ENCODE peak calls at places on chromosomes 2 and 18, in eight cellular contexts. U, T, Z, K, B, D, M and L are unnamed samples.

GRCh38 chr2:194383404-194383803 is 1273.6 kb upstream of the SLC39A10 start:
- DNase-seq in U (no peak), T (no peak), Z (no peak), K (no peak), B (no peak), D (no peak), M (no peak), L (peak)

GRCh38 chr2:2839393-2840096 is 508.5 kb upstream of the MYT1L start:
- DNase-seq in U (no peak), T (no peak), Z (no peak), K (no peak), B (no peak), D (no peak), M (no peak), L (no peak)

GRCh38 chr2:217026161-217026560 is 166.3 kb upstream of the TNP1 start:
- DNase-seq in U (no peak), T (no peak), Z (no peak), K (no peak), B (no peak), D (no peak), M (no peak), L (no peak)

GRCh38 chr2:214244847-214245246 is 166.0 kb upstream of the VWC2L start:
- DNase-seq in U (no peak), T (no peak), Z (no peak), K (no peak), B (no peak), D (no peak), M (no peak), L (no peak)

GRCh38 chr2:134379293-134379692 is 125.4 kb downstream of the MGAT5 start:
- DNase-seq in U (peak), T (no peak), Z (no peak), K (no peak), B (no peak), D (no peak), M (no peak), L (no peak)

GRCh38 chr2:221310720-221311119 is 261.4 kb downstream of the EPHA4 start:
- DNase-seq in U (no peak), T (no peak), Z (no peak), K (no peak), B (no peak), D (no peak), M (no peak), L (no peak)

GRCh38 chr2:177758591-177759371 is 313.8 kb downstream of the PDE11A start:
- DNase-seq in U (peak), T (peak), Z (no peak), K (peak), B (no peak), D (peak), M (no peak), L (peak)

GRCh38 chr18:11750171-11750570 is 61.1 kb downstream of the GNAL start:
- DNase-seq in U (no peak), T (no peak), Z (no peak), K (no peak), B (no peak), D (no peak), M (no peak), L (no peak)

GRCh38 chr2:127003028-127003800 is 103.7 kb downstream of the BIN1 start:
- DNase-seq in U (no peak), T (no peak), Z (no peak), K (no peak), B (no peak), D (no peak), M (no peak), L (peak)

GRCh38 chr18:43671431-43671830 is 394.1 kb upstream of the SYT4 start:
- DNase-seq in U (no peak), T (no peak), Z (no peak), K (no peak), B (no peak), D (no peak), M (no peak), L (no peak)

GRCh38 chr18:58862851-58863538 is 1.7 kb upstream of the ZNF532 start:
- DNase-seq in U (peak), T (no peak), Z (no peak), K (no peak), B (peak), D (peak), M (no peak), L (peak)

GRCh38 chr2:173195100-173195499 is 119.5 kb downstream of the MAP3K20 start:
- DNase-seq in U (no peak), T (no peak), Z (no peak), K (no peak), B (no peak), D (no peak), M (no peak), L (no peak)

GRCh38 chr2:239499989-239500914 is 99.4 kb upstream of the HDAC4 start:
- DNase-seq in U (no peak), T (no peak), Z (no peak), K (no peak), B (no peak), D (no peak), M (no peak), L (no peak)

GRCh38 chr18:9876867-9877654 is 8.7 kb upstream of the TXNDC2 start:
- DNase-seq in U (peak), T (peak), Z (no peak), K (no peak), B (no peak), D (peak), M (no peak), L (peak)

GRCh38 chr18:45566025-45566740 is 49.1 kb upstream of the SLC14A2 start:
- DNase-seq in U (no peak), T (no peak), Z (no peak), K (no peak), B (no peak), D (peak), M (peak), L (no peak)

GRCh38 chr2:150358468-150358807 is 129.0 kb downstream of the RND3 start:
- DNase-seq in U (no peak), T (no peak), Z (no peak), K (no peak), B (no peak), D (no peak), M (no peak), L (no peak)

GRCh38 chr2:71742953-71743601 is 289.7 kb downstream of the DYSF start:
- DNase-seq in U (peak), T (peak), Z (no peak), K (no peak), B (peak), D (peak), M (peak), L (peak)

GRCh38 chr2:139721454-139721995 is 941.3 kb upstream of the NXPH2 start:
- DNase-seq in U (no peak), T (no peak), Z (no peak), K (peak), B (no peak), D (no peak), M (no peak), L (no peak)

GRCh38 chr2:41998789-41999470 is 48.9 kb upstream of the PKDCC start:
- DNase-seq in U (no peak), T (no peak), Z (no peak), K (no peak), B (no peak), D (peak), M (no peak), L (no peak)

GRCh38 chr2:174571669-174572323 is 25.8 kb downstream of the WIPF1 start:
- DNase-seq in U (no peak), T (no peak), Z (no peak), K (no peak), B (no peak), D (no peak), M (no peak), L (no peak)
- TF ChIP-seq POLR2A in U (no peak), T (no peak), Z (no peak), K (no peak), B (no peak), D (no peak), M (no peak), L (no peak)

GRCh38 chr2:111121873-111122630 is 1.3 kb downstream of the BCL2L11 start:
- DNase-seq in U (peak), T (peak), Z (peak), K (no peak), B (peak), D (peak), M (peak), L (peak)

GRCh38 chr2:111119004-111119846 is 1.5 kb upstream of the BCL2L11 start:
- DNase-seq in U (peak), T (no peak), Z (no peak), K (no peak), B (peak), D (peak), M (peak), L (peak)

GRCh38 chr2:111121028-111121872 is 536 bp downstream of the BCL2L11 start:
- DNase-seq in U (peak), T (peak), Z (peak), K (no peak), B (peak), D (peak), M (peak), L (peak)

GRCh38 chr2:111119847-111120252 is 864 bp upstream of the BCL2L11 start:
- DNase-seq in U (no peak), T (no peak), Z (no peak), K (no peak), B (no peak), D (no peak), M (no peak), L (peak)

GRCh38 chr2:111120253-111121027 is at the start of gene BCL2L11:
- DNase-seq in U (peak), T (peak), Z (peak), K (peak), B (peak), D (peak), M (peak), L (peak)
- TF ChIP-seq POLR2A in U (peak), T (peak), Z (no peak), K (peak), B (no peak), D (peak), M (peak), L (peak)

DNA sequence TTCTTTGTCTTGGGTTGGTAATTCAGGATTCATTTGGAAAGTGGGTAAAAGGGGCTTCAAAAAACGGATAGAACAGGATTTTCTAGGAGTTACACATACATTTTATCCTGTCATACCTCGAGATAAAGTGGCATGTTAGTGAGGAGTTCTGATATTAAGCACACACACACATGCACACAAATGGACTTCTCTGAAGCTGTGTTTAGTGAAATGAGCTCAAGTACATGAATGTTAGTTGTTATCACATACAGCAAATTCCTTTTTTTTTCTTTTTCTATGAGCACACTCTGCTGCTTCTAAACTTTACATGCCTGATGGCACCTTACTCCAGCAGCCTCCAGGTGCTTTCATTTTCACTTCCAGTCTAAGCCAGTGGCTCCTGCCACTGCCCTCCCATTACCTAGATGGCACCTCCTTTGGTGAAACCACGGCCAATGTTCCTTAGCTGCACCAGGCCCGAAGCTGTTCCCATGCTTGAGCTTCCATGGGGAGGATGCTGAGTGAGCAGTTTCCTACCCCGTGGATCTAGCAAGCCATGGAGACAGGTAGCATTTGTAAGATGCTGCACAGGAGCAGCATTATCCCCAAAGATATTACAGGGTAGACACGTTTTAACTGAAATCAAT is 49.7 kb downstream of the STAT1 start:
- DNase-seq in U (no peak), T (peak), Z (no peak), K (no peak), B (no peak), D (no peak), M (no peak), L (no peak)
- TF ChIP-seq POLR2A in U (no peak), T (no peak), Z (no peak), K (no peak), B (no peak), D (no peak), M (no peak), L (no peak)

GRCh38 chr2:85409719-85410583 is at the start of gene CAPG:
- DNase-seq in U (no peak), T (no peak), Z (peak), K (no peak), B (no peak), D (no peak), M (peak), L (peak)
- TF ChIP-seq POLR2A in U (no peak), T (peak), Z (no peak), K (no peak), B (no peak), D (no peak), M (no peak), L (peak)